ENCODE peak calls at places on chromosomes 3 and 15, in ten cellular contexts. K is endothelial cell; J is activated T-helper 1 cell treated with anti-CD3 and anti-CD28 coated beads, Interleukin-12 subunit alpha, Interleukin-12 subunit beta, Interleukin-2, Interleukin-4 antibody, amounts not matched to agents 30 ng/mL and 10 ng/mL and 1 ng/mL, durations not matched to agents 14 hours and 24 hours and 36 hours; Z is HEK293T; V is stimulated activated CD8-positive, alpha-beta memory T cell treated with anti-CD3 and anti-CD28 coated beads, Interleukin-15, amount 100 ng/mL, for 1 hour; E is A172; P is NCI-H526 treated with DMSO at 0.1 percent for 48 hours; M is cortex of kidney; G is prostate gland; F is WTC11. W is an unnamed sample.

GRCh38 chr3:36648241-36649034 is 115.9 kb downstream of the DCLK3 start:
- DNase-seq in K (no peak), J (no peak), Z (no peak), V (no peak), E (peak; percentile 90), P (no peak), M (no peak), G (no peak), F (no peak), W (no peak)

GRCh38 chr3:97293596-97294131 is 470.9 kb upstream of the ARL6 start:
- DNase-seq in K (no peak), J (no peak), Z (no peak), V (no peak), E (no peak), P (no peak), M (no peak), G (no peak), F (no peak), W (no peak)

GRCh38 chr3:176430244-176430893 is 766.9 kb downstream of the TBL1XR1 start:
- DNase-seq in K (peak; percentile 9), J (no peak), Z (peak; percentile 31), V (no peak), E (peak; percentile 29), P (peak; percentile 40), M (no peak), G (no peak), F (no peak), W (peak; percentile 46)

GRCh38 chr3:72274511-72275295 is 489.8 kb upstream of the PROK2 start:
- DNase-seq in K (no peak), J (no peak), Z (no peak), V (no peak), E (peak; percentile 50), P (no peak), M (no peak), G (peak; percentile 76), F (no peak), W (no peak)

GRCh38 chr3:143963946-143964345 is 7.7 kb upstream of the DIPK2A start:
- DNase-seq in K (no peak), J (no peak), Z (no peak), V (no peak), E (no peak), P (no peak), M (no peak), G (no peak), F (no peak), W (no peak)

GRCh38 chr3:38648659-38649499 is 608 bp downstream of the SCN5A start:
- DNase-seq in K (no peak), J (no peak), Z (no peak), V (no peak), E (no peak), P (no peak), M (no peak), G (no peak), F (peak; percentile 50), W (no peak)

GRCh38 chr3:116000315-116000714 is 377.0 kb downstream of the GAP43 start:
- DNase-seq in K (no peak), J (no peak), Z (no peak), V (no peak), E (peak; percentile 98), P (no peak), M (no peak), G (no peak), F (no peak), W (no peak)

GRCh38 chr15:65512807-65513416 is 4.6 kb downstream of the DPP8 start:
- DNase-seq in K (no peak), J (no peak), Z (no peak), V (no peak), E (no peak), P (no peak), M (no peak), G (peak; percentile 33), F (no peak), W (no peak)

GRCh38 chr15:63018639-63019038 is 23.9 kb upstream of the TPM1 start:
- DNase-seq in K (no peak), J (no peak), Z (no peak), V (no peak), E (no peak), P (no peak), M (no peak), G (no peak), F (no peak), W (no peak)

GRCh38 chr3:122231781-122232180 is 48.3 kb downstream of the CASR start:
- DNase-seq in K (no peak), J (no peak), Z (no peak), V (no peak), E (no peak), P (no peak), M (no peak), G (no peak), F (no peak), W (no peak)

GRCh38 chr15:48471073-48471472 is 139.8 kb downstream of the DUT start:
- DNase-seq in K (no peak), J (no peak), Z (no peak), V (no peak), E (no peak), P (no peak), M (no peak), G (no peak), F (no peak), W (no peak)

GRCh38 chr15:99104788-99105515 is at the start of gene SYNM:
- DNase-seq in K (peak; percentile 88), J (peak; percentile 39), Z (peak; percentile 95), V (no peak), E (peak; percentile 46), P (peak; percentile 73), M (no peak), G (peak; percentile 63), F (peak; percentile 84), W (peak; percentile 99)

GRCh38 chr3:94167796-94168195 is 104.9 kb downstream of the NSUN3 start:
- DNase-seq in K (no peak), J (no peak), Z (no peak), V (no peak), E (no peak), P (no peak), M (no peak), G (no peak), F (no peak), W (peak; percentile 76)

GRCh38 chr15:60389261-60390077 is 8.3 kb downstream of the ANXA2 start:
- DNase-seq in K (no peak), J (peak; percentile 60), Z (no peak), V (no peak), E (no peak), P (no peak), M (no peak), G (no peak), F (no peak), W (no peak)

GRCh38 chr15:42285042-42285441 is 11.8 kb upstream of the TMEM87A start:
- DNase-seq in K (no peak), J (no peak), Z (no peak), V (no peak), E (no peak), P (no peak), M (no peak), G (no peak), F (no peak), W (no peak)

GRCh38 chr3:30350011-30350410 is 256.4 kb upstream of the TGFBR2 start:
- DNase-seq in K (no peak), J (no peak), Z (no peak), V (no peak), E (no peak), P (no peak), M (no peak), G (no peak), F (no peak), W (no peak)

GRCh38 chr15:95291878-95292472 is 1038.5 kb upstream of the NR2F2 start:
- DNase-seq in K (no peak), J (no peak), Z (peak; percentile 57), V (no peak), E (peak; percentile 32), P (peak; percentile 29), M (no peak), G (no peak), F (no peak), W (no peak)

GRCh38 chr3:171654809-171655208 is 155.5 kb downstream of the PLD1 start:
- DNase-seq in K (no peak), J (no peak), Z (no peak), V (no peak), E (no peak), P (no peak), M (no peak), G (peak; percentile 82), F (no peak), W (no peak)

GRCh38 chr3:45966371-45966780 is 23.1 kb downstream of the CXCR6 start:
- DNase-seq in K (no peak), J (no peak), Z (no peak), V (no peak), E (no peak), P (no peak), M (no peak), G (no peak), F (no peak), W (no peak)

GRCh38 chr3:99248913-99249312 is 347.4 kb upstream of the DCBLD2 start:
- DNase-seq in K (no peak), J (no peak), Z (no peak), V (no peak), E (peak; percentile 22), P (no peak), M (no peak), G (no peak), F (no peak), W (no peak)

GRCh38 chr3:28699283-28699682 is 350.7 kb upstream of the AZI2 start:
- DNase-seq in K (no peak), J (no peak), Z (no peak), V (no peak), E (peak; percentile 3), P (no peak), M (no peak), G (no peak), F (no peak), W (no peak)

GRCh38 chr15:41944313-41944940 is 27.9 kb downstream of the EHD4 start:
- DNase-seq in K (no peak), J (no peak), Z (no peak), V (no peak), E (peak; percentile 92), P (no peak), M (no peak), G (no peak), F (no peak), W (no peak)

GRCh38 chr3:179398574-179399249 is 51.2 kb downstream of the MFN1 start:
- DNase-seq in K (no peak), J (no peak), Z (no peak), V (no peak), E (no peak), P (no peak), M (no peak), G (no peak), F (no peak), W (no peak)

GRCh38 chr3:46994801-46995731 is 15.6 kb downstream of the NBEAL2 start:
- DNase-seq in K (no peak), J (no peak), Z (no peak), V (no peak), E (no peak), P (no peak), M (no peak), G (no peak), F (no peak), W (no peak)

GRCh38 chr3:32097768-32098167 is 8.7 kb upstream of the GPD1L start:
- DNase-seq in K (no peak), J (no peak), Z (no peak), V (no peak), E (no peak), P (no peak), M (no peak), G (no peak), F (no peak), W (no peak)

GRCh38 chr3:16841906-16842709 is 42.6 kb upstream of the PLCL2 start:
- DNase-seq in K (no peak), J (peak; percentile 73), Z (no peak), V (peak; percentile 53), E (no peak), P (no peak), M (no peak), G (peak; percentile 18), F (peak; percentile 16), W (no peak)

GRCh38 chr3:130259170-130259874 is 86.2 kb upstream of the COL6A5 start:
- DNase-seq in K (no peak), J (no peak), Z (no peak), V (no peak), E (no peak), P (no peak), M (no peak), G (no peak), F (no peak), W (no peak)

GRCh38 chr3:175956964-175957363 is 1097.8 kb downstream of the NAALADL2 start:
- DNase-seq in K (peak; percentile 23), J (no peak), Z (peak; percentile 14), V (no peak), E (peak; percentile 8), P (no peak), M (no peak), G (no peak), F (no peak), W (peak; percentile 40)